ENCODE peak calls at places on chromosomes 4 and X, in eight cellular contexts. Y is effector memory CD4-positive, alpha-beta T cell; N is stimulated activated CD4-positive, alpha-beta T cell treated with anti-CD3 and anti-CD28 coated beads, Interleukin-1b, Interleukin-23, amount 100 ng/mL, for 24 hours; K is GM06990; C is non-pigmented ciliary epithelial cell; Q is AG08396; D is effector memory CD8-positive, alpha-beta T cell; I is cardiac muscle cell. S is an unnamed sample.

GRCh38 chrX:11532291-11533075 is 133.2 kb downstream of the ARHGAP6 start:
- DNase-seq in Y (no peak), N (no peak), K (no peak), C (no peak), Q (peak), D (no peak), I (no peak), S (no peak)

GRCh38 chrX:150544835-150545790 is 23.3 kb upstream of the MTM1 start:
- DNase-seq in Y (no peak), N (no peak), K (no peak), C (no peak), Q (no peak), D (no peak), I (peak), S (no peak)

GRCh38 chr4:52984469-52984868 is 122.4 kb downstream of the RASL11B start:
- DNase-seq in Y (no peak), N (no peak), K (no peak), C (no peak), Q (no peak), D (no peak), I (no peak), S (no peak)

GRCh38 chr4:118280501-118281218 is 72.1 kb downstream of the PRSS12 start:
- DNase-seq in Y (peak), N (no peak), K (no peak), C (no peak), Q (peak), D (peak), I (peak), S (peak)

GRCh38 chr4:158580064-158580463 is 58.4 kb downstream of the RXFP1 start:
- DNase-seq in Y (no peak), N (no peak), K (no peak), C (no peak), Q (no peak), D (no peak), I (no peak), S (no peak)

GRCh38 chr4:156295676-156296075 is 342.0 kb upstream of the CTSO start:
- DNase-seq in Y (no peak), N (no peak), K (no peak), C (no peak), Q (no peak), D (no peak), I (no peak), S (no peak)

GRCh38 chr4:174136013-174136412 is 147.5 kb downstream of the FBXO8 start:
- DNase-seq in Y (no peak), N (no peak), K (no peak), C (no peak), Q (no peak), D (no peak), I (peak), S (no peak)

GRCh38 chr4:153488719-153489384 is 22.7 kb downstream of the TMEM131L start:
- DNase-seq in Y (no peak), N (no peak), K (peak), C (no peak), Q (no peak), D (no peak), I (peak), S (no peak)

GRCh38 chrX:44439242-44439641 is 95.8 kb upstream of the EFHC2 start:
- DNase-seq in Y (no peak), N (no peak), K (no peak), C (no peak), Q (no peak), D (no peak), I (no peak), S (no peak)

GRCh38 chr4:119873794-119874325 is 192.8 kb downstream of the MAD2L1 start:
- DNase-seq in Y (no peak), N (no peak), K (no peak), C (no peak), Q (no peak), D (no peak), I (no peak), S (no peak)

GRCh38 chrX:131779313-131779712 is 235.4 kb downstream of the OR13H1 start:
- DNase-seq in Y (no peak), N (no peak), K (no peak), C (no peak), Q (no peak), D (no peak), I (no peak), S (no peak)

GRCh38 chrX:13699183-13699826 is 10.4 kb downstream of the RAB9A start:
- DNase-seq in Y (no peak), N (no peak), K (peak), C (no peak), Q (peak), D (no peak), I (no peak), S (no peak)

GRCh38 chr4:123649644-123650356 is 253.2 kb downstream of the SPRY1 start:
- DNase-seq in Y (no peak), N (no peak), K (no peak), C (peak), Q (peak), D (no peak), I (peak), S (no peak)

GRCh38 chr4:171650543-171650942 is 162.7 kb upstream of the GALNTL6 start:
- DNase-seq in Y (no peak), N (no peak), K (no peak), C (no peak), Q (no peak), D (no peak), I (no peak), S (no peak)

GRCh38 chr4:138894688-138895087 is 120.9 kb upstream of the NOCT start:
- DNase-seq in Y (no peak), N (no peak), K (no peak), C (no peak), Q (no peak), D (no peak), I (no peak), S (no peak)